ENCODE peak calls at places on chromosomes 6 and 20, in four cellular contexts. One of them, this sample, is unnamed.

GRCh38 chr6:22421187-22421586 is 124.4 kb upstream of the PRL start:
- DNase-seq in PC-9: no peak
- DNase-seq in neural crest cell: no peak
- DNase-seq in pancreas: no peak
- DNase-seq in this sample: no peak

GRCh38 chr6:82775361-82775760 is 290.3 kb downstream of the UBE3D start:
- DNase-seq in PC-9: no peak
- DNase-seq in neural crest cell: no peak
- DNase-seq in pancreas: no peak
- DNase-seq in this sample: no peak

GRCh38 chr6:28789553-28790083 is 134.2 kb downstream of the TRIM27 start:
- DNase-seq in PC-9: peak
- DNase-seq in neural crest cell: no peak
- DNase-seq in pancreas: no peak
- DNase-seq in this sample: no peak

GRCh38 chr20:1819311-1820136 is 75.7 kb upstream of the SIRPA start:
- DNase-seq in PC-9: no peak
- DNase-seq in neural crest cell: no peak
- DNase-seq in pancreas: no peak
- DNase-seq in this sample: no peak

GRCh38 chr6:33999567-33999966 is 146.3 kb downstream of the GRM4 start:
- DNase-seq in PC-9: no peak
- DNase-seq in neural crest cell: no peak
- DNase-seq in pancreas: no peak
- DNase-seq in this sample: no peak

GRCh38 chr6:103687430-103687829 is 1172.3 kb downstream of the HACE1 start:
- DNase-seq in PC-9: no peak
- DNase-seq in neural crest cell: no peak
- DNase-seq in pancreas: no peak
- DNase-seq in this sample: no peak

GRCh38 chr6:139970591-139970991 is 596.1 kb upstream of the CITED2 start:
- DNase-seq in PC-9: no peak
- DNase-seq in neural crest cell: no peak
- DNase-seq in pancreas: no peak
- DNase-seq in this sample: no peak

GRCh38 chr6:158219229-158219628 is 51.1 kb downstream of the GTF2H5 start:
- DNase-seq in PC-9: no peak
- DNase-seq in neural crest cell: no peak
- DNase-seq in pancreas: no peak
- DNase-seq in this sample: no peak

GRCh38 chr20:58342104-58342945 is 32.8 kb downstream of the RAB22A start:
- DNase-seq in PC-9: peak
- DNase-seq in neural crest cell: no peak
- DNase-seq in pancreas: no peak
- DNase-seq in this sample: no peak

GRCh38 chr6:11093065-11093590 is 506 bp upstream of the SMIM13 start:
- DNase-seq in PC-9: no peak
- DNase-seq in neural crest cell: no peak
- DNase-seq in pancreas: no peak
- DNase-seq in this sample: no peak

GRCh38 chr20:17786221-17786718 is 86.5 kb downstream of the BANF2 start:
- DNase-seq in PC-9: no peak
- DNase-seq in neural crest cell: no peak
- DNase-seq in pancreas: no peak
- DNase-seq in this sample: no peak

GRCh38 chr6:11232968-11233626 is 629 bp upstream of the NEDD9 start:
- DNase-seq in PC-9: no peak
- DNase-seq in neural crest cell: peak
- DNase-seq in pancreas: no peak
- DNase-seq in this sample: no peak

GRCh38 chr6:45697605-45698004 is 318.1 kb downstream of the CLIC5 start:
- DNase-seq in PC-9: peak
- DNase-seq in neural crest cell: no peak
- DNase-seq in pancreas: no peak
- DNase-seq in this sample: peak

GRCh38 chr6:38180586-38180985 is 361.1 kb downstream of the ZFAND3 start:
- DNase-seq in PC-9: no peak
- DNase-seq in neural crest cell: no peak
- DNase-seq in pancreas: no peak
- DNase-seq in this sample: no peak

GRCh38 chr6:25834950-25835349 is 3.1 kb upstream of the SLC17A1 start:
- DNase-seq in PC-9: no peak
- DNase-seq in neural crest cell: no peak
- DNase-seq in pancreas: no peak
- DNase-seq in this sample: no peak

GRCh38 chr6:43178951-43179830 is 2.8 kb upstream of the CUL9 start:
- DNase-seq in PC-9: no peak
- DNase-seq in neural crest cell: no peak
- DNase-seq in pancreas: no peak
- DNase-seq in this sample: no peak

GRCh38 chr20:833450-834150 is at the start of gene FAM110A:
- DNase-seq in PC-9: peak
- DNase-seq in neural crest cell: peak
- DNase-seq in pancreas: peak
- DNase-seq in this sample: peak

GRCh38 chr6:131680868-131681267 is 20.3 kb downstream of the OR2A4 start:
- DNase-seq in PC-9: no peak
- DNase-seq in neural crest cell: no peak
- DNase-seq in pancreas: no peak
- DNase-seq in this sample: no peak

GRCh38 chr6:52507557-52508260 is 69.2 kb downstream of the TRAM2 start:
- DNase-seq in PC-9: no peak
- DNase-seq in neural crest cell: no peak
- DNase-seq in pancreas: no peak
- DNase-seq in this sample: no peak

GRCh38 chr20:33757046-33757445 is 25.2 kb downstream of the ZNF341 start:
- DNase-seq in PC-9: no peak
- DNase-seq in neural crest cell: no peak
- DNase-seq in pancreas: no peak
- DNase-seq in this sample: no peak

GRCh38 chr20:33746325-33746998 is 14.7 kb downstream of the ZNF341 start:
- DNase-seq in PC-9: no peak
- DNase-seq in neural crest cell: no peak
- DNase-seq in pancreas: no peak
- DNase-seq in this sample: no peak

GRCh38 chr20:33753763-33754162 is 22.0 kb downstream of the ZNF341 start:
- DNase-seq in PC-9: no peak
- DNase-seq in neural crest cell: no peak
- DNase-seq in pancreas: no peak
- DNase-seq in this sample: no peak

GRCh38 chr20:33753143-33753542 is 21.3 kb downstream of the ZNF341 start:
- DNase-seq in PC-9: no peak
- DNase-seq in neural crest cell: no peak
- DNase-seq in pancreas: no peak
- DNase-seq in this sample: no peak

DNA sequence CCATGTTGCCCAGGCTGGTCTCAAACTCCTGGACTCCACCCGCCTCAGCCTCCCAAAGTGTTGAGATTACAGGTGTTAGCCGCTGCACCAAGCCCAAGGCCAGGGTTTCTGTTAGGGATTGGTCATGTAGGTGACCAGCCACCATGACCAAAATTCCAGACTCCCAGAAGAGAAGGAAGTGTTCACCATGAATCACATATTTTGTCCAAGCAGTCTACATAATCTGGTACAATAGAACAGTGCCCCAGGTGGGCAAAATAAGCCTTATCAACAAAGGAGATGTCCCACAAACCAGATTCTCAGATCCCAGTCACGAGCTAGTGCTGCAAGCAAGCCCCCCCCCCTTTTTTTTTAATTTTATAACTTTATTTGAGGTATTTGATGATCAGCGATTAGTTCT is 20.0 kb downstream of the ZNF341 start:
- DNase-seq in PC-9: no peak
- DNase-seq in neural crest cell: no peak
- DNase-seq in pancreas: no peak
- DNase-seq in this sample: no peak
- TF ChIP-seq CTCF in PC-9: peak
- TF ChIP-seq CTCF in neural crest cell: no peak
- TF ChIP-seq CTCF in pancreas: no peak
- TF ChIP-seq CTCF in this sample: no peak

GRCh38 chr20:63167918-63168520 is 47.9 kb downstream of the YTHDF1 start:
- DNase-seq in PC-9: no peak
- DNase-seq in neural crest cell: no peak
- DNase-seq in pancreas: no peak
- DNase-seq in this sample: no peak

GRCh38 chr20:63171991-63172390 is 43.9 kb downstream of the YTHDF1 start:
- DNase-seq in PC-9: no peak
- DNase-seq in neural crest cell: no peak
- DNase-seq in pancreas: no peak
- DNase-seq in this sample: no peak

GRCh38 chr20:63168861-63169260 is 47.1 kb downstream of the YTHDF1 start:
- DNase-seq in PC-9: no peak
- DNase-seq in neural crest cell: no peak
- DNase-seq in pancreas: no peak
- DNase-seq in this sample: no peak

GRCh38 chr20:63167026-63167917 is 48.7 kb downstream of the YTHDF1 start:
- DNase-seq in PC-9: no peak
- DNase-seq in neural crest cell: no peak
- DNase-seq in pancreas: no peak
- DNase-seq in this sample: no peak

GRCh38 chr20:63169731-63170130 is 46.2 kb downstream of the YTHDF1 start:
- DNase-seq in PC-9: peak
- DNase-seq in neural crest cell: no peak
- DNase-seq in pancreas: no peak
- DNase-seq in this sample: no peak
- TF ChIP-seq CTCF in PC-9: no peak
- TF ChIP-seq CTCF in neural crest cell: no peak
- TF ChIP-seq CTCF in pancreas: no peak
- TF ChIP-seq CTCF in this sample: no peak

GRCh38 chr6:154295733-154296132 is 60.9 kb downstream of the IPCEF1 start:
- DNase-seq in PC-9: no peak
- DNase-seq in neural crest cell: no peak
- DNase-seq in pancreas: no peak
- DNase-seq in this sample: no peak
- TF ChIP-seq CTCF in PC-9: no peak
- TF ChIP-seq CTCF in neural crest cell: no peak
- TF ChIP-seq CTCF in pancreas: no peak
- TF ChIP-seq CTCF in this sample: no peak

GRCh38 chr20:53840462-53841000 is 229.9 kb downstream of the BCAS1 start:
- DNase-seq in PC-9: no peak
- DNase-seq in neural crest cell: no peak
- DNase-seq in pancreas: no peak
- DNase-seq in this sample: no peak

GRCh38 chr20:53842301-53843099 is 227.9 kb downstream of the BCAS1 start:
- DNase-seq in PC-9: no peak
- DNase-seq in neural crest cell: no peak
- DNase-seq in pancreas: no peak
- DNase-seq in this sample: no peak

GRCh38 chr20:53839423-53840176 is 230.8 kb downstream of the BCAS1 start:
- DNase-seq in PC-9: peak
- DNase-seq in neural crest cell: no peak
- DNase-seq in pancreas: peak
- DNase-seq in this sample: no peak

GRCh38 chr20:53843645-53844044 is 226.7 kb downstream of the BCAS1 start:
- DNase-seq in PC-9: no peak
- DNase-seq in neural crest cell: no peak
- DNase-seq in pancreas: no peak
- DNase-seq in this sample: no peak

GRCh38 chr20:53841741-53842140 is 228.7 kb downstream of the BCAS1 start:
- DNase-seq in PC-9: no peak
- DNase-seq in neural crest cell: no peak
- DNase-seq in pancreas: no peak
- DNase-seq in this sample: no peak
- TF ChIP-seq CTCF in PC-9: no peak
- TF ChIP-seq CTCF in neural crest cell: no peak
- TF ChIP-seq CTCF in pancreas: no peak
- TF ChIP-seq CTCF in this sample: no peak

GRCh38 chr6:159759645-159760044 is 2.2 kb upstream of the ACAT2 start:
- DNase-seq in PC-9: no peak
- DNase-seq in neural crest cell: no peak
- DNase-seq in pancreas: no peak
- DNase-seq in this sample: no peak

GRCh38 chr6:159756508-159756907 is 5.3 kb upstream of the ACAT2 start:
- DNase-seq in PC-9: no peak
- DNase-seq in neural crest cell: no peak
- DNase-seq in pancreas: no peak
- DNase-seq in this sample: no peak

GRCh38 chr6:159761135-159761872 is 541 bp upstream of the ACAT2 start:
- DNase-seq in PC-9: peak
- DNase-seq in neural crest cell: peak
- DNase-seq in pancreas: peak
- DNase-seq in this sample: no peak

GRCh38 chr6:159760602-159761057 is 1.2 kb upstream of the ACAT2 start:
- DNase-seq in PC-9: peak
- DNase-seq in neural crest cell: no peak
- DNase-seq in pancreas: no peak
- DNase-seq in this sample: no peak

DNA sequence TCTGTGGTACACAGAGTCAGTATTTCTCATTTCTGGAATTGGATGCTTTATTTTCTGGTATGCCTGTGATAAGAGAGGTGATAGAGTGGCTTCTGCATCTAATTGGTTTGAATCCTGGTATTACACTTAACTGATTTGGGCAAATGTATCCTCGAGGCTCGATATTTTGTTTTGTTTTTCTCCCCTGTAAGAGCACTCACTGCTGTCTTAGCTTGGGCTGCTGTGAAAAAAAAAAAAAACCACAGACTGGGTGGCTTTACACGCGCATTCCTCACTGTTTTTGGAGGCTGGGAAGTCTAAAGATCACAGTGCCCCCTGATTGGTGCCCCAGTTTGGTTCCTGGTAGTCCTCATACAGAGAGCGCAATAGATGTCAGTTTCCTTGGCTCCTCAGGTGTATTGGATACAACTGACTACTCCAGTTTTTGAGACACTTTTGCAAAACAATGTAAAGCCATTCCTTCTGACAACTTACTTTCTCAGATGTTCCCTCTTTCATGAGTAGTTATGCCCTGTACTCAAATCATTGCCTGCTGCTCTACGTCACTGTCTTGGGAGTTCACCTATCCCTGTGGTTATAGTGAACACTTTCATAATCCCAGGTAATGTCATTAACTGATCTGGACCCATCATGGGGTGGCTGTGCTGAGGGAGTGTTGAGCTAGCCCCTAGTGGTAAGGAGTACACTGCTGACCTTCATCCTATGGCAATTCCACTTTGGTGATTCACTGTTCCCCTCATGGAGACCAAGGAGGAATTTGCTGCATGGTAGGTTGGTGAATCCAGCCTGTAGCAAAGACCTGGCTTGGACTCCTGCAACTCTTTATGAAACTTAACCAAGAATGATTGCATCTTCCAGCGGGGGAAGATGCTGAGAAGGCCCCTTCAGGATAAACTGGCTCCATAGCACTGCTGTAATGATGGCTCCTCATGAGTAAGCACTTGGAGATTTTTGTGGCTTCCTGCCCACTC is 3.5 kb upstream of the ACAT2 start:
- DNase-seq in PC-9: no peak
- DNase-seq in neural crest cell: no peak
- DNase-seq in pancreas: no peak
- DNase-seq in this sample: no peak
- TF ChIP-seq CTCF in PC-9: no peak
- TF ChIP-seq CTCF in neural crest cell: no peak
- TF ChIP-seq CTCF in pancreas: no peak
- TF ChIP-seq CTCF in this sample: peak

This sample was measured in HFF-Myc.